ENCODE peak calls at places on chromosomes 1 and 21, in seven cellular contexts. One of them, this sample, is unnamed.
A peak's percentile ranks its signal among the peaks of the same experiment; 100 is the strongest.

GRCh38 chr1:171655215-171656116 is 3.0 kb upstream of the MYOC start:
- DNase-seq in choroid plexus epithelial cell: peak; percentile 80
- DNase-seq in ureter: peak; percentile 76
- DNase-seq in heart left ventricle: peak; percentile 89
- DNase-seq in stimulated activated CD8-positive, alpha-beta memory T cell treated with anti-CD3 and anti-CD28 coated beads, Interleukin-4, amount 100 ng/mL, for 24 hours: peak; percentile 60
- DNase-seq in left ventricle myocardium inferior: peak; percentile 88
- DNase-seq in H9: peak; percentile 89
- DNase-seq in this sample: no peak

GRCh38 chr1:151371744-151372410 is 628 bp downstream of the SELENBP1 start:
- DNase-seq in stimulated activated CD8-positive, alpha-beta memory T cell treated with anti-CD3 and anti-CD28 coated beads, Interleukin-4, amount 100 ng/mL, for 24 hours: no peak
- DNase-seq in ureter: peak; percentile 57
- DNase-seq in choroid plexus epithelial cell: no peak
- DNase-seq in heart left ventricle: peak; percentile 70
- DNase-seq in left ventricle myocardium inferior: peak; percentile 63
- DNase-seq in H9: no peak
- DNase-seq in this sample: no peak

GRCh38 chr1:186925881-186926676 is 97.3 kb downstream of the PLA2G4A start:
- DNase-seq in choroid plexus epithelial cell: peak; percentile 52
- DNase-seq in H9: no peak
- DNase-seq in heart left ventricle: no peak
- DNase-seq in left ventricle myocardium inferior: no peak
- DNase-seq in stimulated activated CD8-positive, alpha-beta memory T cell treated with anti-CD3 and anti-CD28 coated beads, Interleukin-4, amount 100 ng/mL, for 24 hours: no peak
- DNase-seq in ureter: no peak
- DNase-seq in this sample: no peak

GRCh38 chr1:111515291-111516007 is 12.0 kb upstream of the ADORA3 start:
- DNase-seq in ureter: peak; percentile 65
- DNase-seq in H9: peak; percentile 34
- DNase-seq in choroid plexus epithelial cell: peak; percentile 35
- DNase-seq in left ventricle myocardium inferior: peak; percentile 84
- DNase-seq in heart left ventricle: peak; percentile 84
- DNase-seq in stimulated activated CD8-positive, alpha-beta memory T cell treated with anti-CD3 and anti-CD28 coated beads, Interleukin-4, amount 100 ng/mL, for 24 hours: no peak
- DNase-seq in this sample: no peak

GRCh38 chr1:65065535-65066378 is 82.2 kb upstream of the AK4 start:
- DNase-seq in left ventricle myocardium inferior: peak; percentile 44
- DNase-seq in heart left ventricle: peak; percentile 53
- DNase-seq in choroid plexus epithelial cell: no peak
- DNase-seq in H9: peak; percentile 84
- DNase-seq in stimulated activated CD8-positive, alpha-beta memory T cell treated with anti-CD3 and anti-CD28 coated beads, Interleukin-4, amount 100 ng/mL, for 24 hours: no peak
- DNase-seq in ureter: no peak
- DNase-seq in this sample: no peak

GRCh38 chr1:206050655-206051235 is 2.2 kb upstream of the RHEX start:
- DNase-seq in ureter: no peak
- DNase-seq in H9: no peak
- DNase-seq in heart left ventricle: no peak
- DNase-seq in stimulated activated CD8-positive, alpha-beta memory T cell treated with anti-CD3 and anti-CD28 coated beads, Interleukin-4, amount 100 ng/mL, for 24 hours: peak; percentile 24
- DNase-seq in choroid plexus epithelial cell: peak; percentile 28
- DNase-seq in left ventricle myocardium inferior: no peak
- DNase-seq in this sample: no peak

GRCh38 chr21:34017127-34017961 is 56.0 kb upstream of the MRPS6 start:
- DNase-seq in stimulated activated CD8-positive, alpha-beta memory T cell treated with anti-CD3 and anti-CD28 coated beads, Interleukin-4, amount 100 ng/mL, for 24 hours: no peak
- DNase-seq in left ventricle myocardium inferior: no peak
- DNase-seq in ureter: no peak
- DNase-seq in heart left ventricle: no peak
- DNase-seq in choroid plexus epithelial cell: peak; percentile 77
- DNase-seq in H9: no peak
- DNase-seq in this sample: no peak

GRCh38 chr1:75996196-75996595 is 64.0 kb upstream of the ASB17 start:
- DNase-seq in ureter: no peak
- DNase-seq in H9: no peak
- DNase-seq in left ventricle myocardium inferior: no peak
- DNase-seq in heart left ventricle: no peak
- DNase-seq in stimulated activated CD8-positive, alpha-beta memory T cell treated with anti-CD3 and anti-CD28 coated beads, Interleukin-4, amount 100 ng/mL, for 24 hours: no peak
- DNase-seq in choroid plexus epithelial cell: peak; percentile 16
- DNase-seq in this sample: no peak

GRCh38 chr1:155120253-155120652 is 7.4 kb upstream of the EFNA1 start:
- DNase-seq in H9: no peak
- DNase-seq in ureter: no peak
- DNase-seq in choroid plexus epithelial cell: no peak
- DNase-seq in stimulated activated CD8-positive, alpha-beta memory T cell treated with anti-CD3 and anti-CD28 coated beads, Interleukin-4, amount 100 ng/mL, for 24 hours: no peak
- DNase-seq in left ventricle myocardium inferior: no peak
- DNase-seq in heart left ventricle: no peak
- DNase-seq in this sample: no peak